ENCODE peak calls at places on chromosomes 6 and 20, in ten cellular contexts. G is IMR-90, T is esophagus squamous epithelium, M is K562, P is tibial nerve, Z is body of pancreas, O is stomach, S is heart left ventricle, I is vagina, K is ovary. N is an unnamed sample.

GRCh38 chr20:20743511-20744169 is 31.2 kb upstream of the RALGAPA2 start:
- DNase-seq in I (no peak), T (no peak), K (peak; percentile 72), Z (peak; percentile 42), P (peak; percentile 23), M (no peak), G (no peak), O (peak; percentile 57), S (peak; percentile 65), N (no peak)

GRCh38 chr6:45001663-45002062 is 326.5 kb upstream of the RUNX2 start:
- DNase-seq in S (no peak), G (no peak), M (no peak), P (no peak), Z (no peak), K (no peak), O (no peak), I (no peak), T (no peak), N (no peak)

GRCh38 chr6:7628479-7628878 is 38.5 kb downstream of the SNRNP48 start:
- DNase-seq in I (no peak), K (no peak), M (no peak), P (no peak), Z (no peak), T (no peak), O (no peak), G (peak; percentile 71), S (no peak), N (no peak)

GRCh38 chr6:41326092-41326491 is 9.3 kb upstream of the NCR2 start:
- DNase-seq in M (no peak), P (no peak), S (no peak), Z (no peak), I (no peak), T (no peak), O (no peak), K (no peak), G (no peak), N (peak; percentile 86)

GRCh38 chr6:23522751-23523527 is 603.1 kb upstream of the NRSN1 start:
- DNase-seq in K (no peak), P (no peak), O (no peak), S (no peak), G (no peak), I (no peak), T (no peak), Z (no peak), M (no peak), N (no peak)

GRCh38 chr6:103081126-103081525 is 1687.6 kb downstream of the GRIK2 start:
- DNase-seq in G (no peak), Z (no peak), I (no peak), K (no peak), M (no peak), P (no peak), S (no peak), O (no peak), T (no peak), N (no peak)

GRCh38 chr6:111057074-111057752 is 30.1 kb upstream of the SLC16A10 start:
- DNase-seq in S (no peak), T (no peak), G (peak; percentile 52), K (no peak), P (no peak), Z (peak; percentile 57), I (no peak), M (peak; percentile 57), O (peak; percentile 36), N (no peak)

GRCh38 chr6:99151634-99152344 is 197.7 kb downstream of the FAXC start:
- DNase-seq in G (peak; percentile 28), T (no peak), Z (peak; percentile 16), M (peak; percentile 47), K (no peak), S (peak; percentile 13), O (peak; percentile 68), I (no peak), P (no peak), N (peak; percentile 55)

GRCh38 chr20:45343867-45344721 is 4.1 kb downstream of the SDC4 start:
- DNase-seq in K (no peak), M (peak; percentile 35), T (no peak), Z (peak; percentile 91), O (peak; percentile 68), I (no peak), S (no peak), G (peak; percentile 93), P (no peak), N (no peak)

GRCh38 chr20:45343445-45343866 is 4.8 kb downstream of the SDC4 start:
- DNase-seq in P (no peak), G (no peak), I (no peak), Z (peak; percentile 90), S (no peak), O (peak; percentile 78), M (peak; percentile 52), T (no peak), K (no peak), N (no peak)

GRCh38 chr20:45346851-45347250 is 1.4 kb downstream of the SDC4 start:
- DNase-seq in Z (no peak), S (no peak), K (no peak), T (no peak), O (no peak), M (no peak), G (no peak), P (no peak), I (no peak), N (no peak)

GRCh38 chr20:45346291-45346718 is 1.9 kb downstream of the SDC4 start:
- DNase-seq in M (peak; percentile 32), O (no peak), I (no peak), S (no peak), Z (no peak), T (no peak), K (no peak), P (no peak), G (no peak), N (no peak)

DNA sequence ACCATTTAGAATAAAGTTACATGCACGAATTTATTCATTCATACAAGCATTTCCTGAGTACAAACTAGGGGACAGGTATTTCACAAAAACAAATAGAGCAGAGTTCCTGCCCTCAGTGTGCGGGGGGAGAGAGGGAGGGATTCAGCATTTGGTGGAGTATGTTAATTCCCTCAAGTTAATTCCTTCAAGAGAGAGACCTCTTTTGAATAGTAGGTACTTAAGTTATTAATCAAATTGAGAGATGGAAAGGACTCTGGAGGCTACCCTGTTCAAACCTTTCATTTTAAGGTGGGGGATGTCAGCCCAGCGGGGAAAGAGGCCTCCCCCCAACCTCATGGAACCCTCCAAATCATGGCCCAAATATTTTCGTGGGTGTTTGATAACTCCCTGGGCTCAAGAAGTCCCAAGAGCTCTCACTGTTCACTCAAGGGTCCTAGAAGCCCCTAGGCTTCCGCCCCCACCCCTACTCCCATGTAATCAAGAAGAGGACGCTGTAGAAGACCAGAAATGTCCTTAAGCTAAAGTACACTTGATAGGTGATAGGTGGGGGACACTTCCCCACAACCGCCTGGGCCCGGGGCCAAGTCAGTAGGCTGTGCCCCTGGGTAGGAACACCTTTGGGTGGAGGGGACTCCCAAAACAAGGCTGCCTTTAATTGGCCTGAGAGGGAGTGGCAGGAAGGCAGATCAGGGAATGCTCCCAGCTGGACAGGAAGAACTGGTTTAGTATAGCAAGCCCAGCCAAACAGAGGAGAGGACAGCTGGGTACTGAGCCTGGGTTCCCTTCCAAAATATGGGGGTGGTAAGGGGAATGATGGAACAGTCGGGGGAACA is 2.9 kb downstream of the SDC4 start:
- DNase-seq in M (no peak), K (no peak), Z (peak; percentile 84), S (peak; percentile 33), P (no peak), G (no peak), O (peak; percentile 82), I (no peak), T (no peak), N (no peak)
- TF ChIP-seq POLR2A in M (no peak), K (no peak), Z (peak; percentile 81), S (no peak), P (no peak), G (no peak), O (no peak), I (no peak), T (peak; percentile 29), N (no peak)

DNA sequence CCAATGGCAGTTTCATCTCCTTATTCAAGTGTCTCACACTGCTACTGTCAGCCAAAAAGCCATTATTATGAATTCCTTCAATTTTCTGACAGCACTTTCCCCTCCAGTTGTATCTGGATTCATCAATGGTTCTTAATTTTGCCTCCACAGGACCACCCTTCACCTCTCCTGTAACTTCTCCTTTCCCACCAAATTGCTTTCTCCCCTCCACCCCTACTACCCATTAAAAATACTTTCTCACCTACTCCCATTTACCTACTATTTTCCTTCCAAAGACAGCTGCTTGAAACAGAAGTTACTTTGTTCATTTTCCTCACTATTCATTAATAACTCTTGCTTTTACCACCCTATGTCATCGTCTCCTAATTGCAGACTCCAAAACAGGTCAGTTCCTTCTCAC is 29.8 kb downstream of the DEK start:
- DNase-seq in K (no peak), P (no peak), T (no peak), Z (no peak), I (no peak), S (no peak), O (no peak), M (no peak), G (no peak), N (no peak)
- H3K9me3 ChIP-seq in K (no peaks in the 10 kb centered on the region), P (peaks cover 14% of the 10 kb centered on the region), T (peaks cover 19% of the 10 kb centered on the region), Z (peaks cover 12% of the 10 kb centered on the region), I (no peaks in the 10 kb centered on the region), S (no peaks in the 10 kb centered on the region), O (peaks cover 22% of the 10 kb centered on the region), M (no peaks in the 10 kb centered on the region), G (peaks cover 4% of the 10 kb centered on the region), N (no peaks in the 10 kb centered on the region)

DNA sequence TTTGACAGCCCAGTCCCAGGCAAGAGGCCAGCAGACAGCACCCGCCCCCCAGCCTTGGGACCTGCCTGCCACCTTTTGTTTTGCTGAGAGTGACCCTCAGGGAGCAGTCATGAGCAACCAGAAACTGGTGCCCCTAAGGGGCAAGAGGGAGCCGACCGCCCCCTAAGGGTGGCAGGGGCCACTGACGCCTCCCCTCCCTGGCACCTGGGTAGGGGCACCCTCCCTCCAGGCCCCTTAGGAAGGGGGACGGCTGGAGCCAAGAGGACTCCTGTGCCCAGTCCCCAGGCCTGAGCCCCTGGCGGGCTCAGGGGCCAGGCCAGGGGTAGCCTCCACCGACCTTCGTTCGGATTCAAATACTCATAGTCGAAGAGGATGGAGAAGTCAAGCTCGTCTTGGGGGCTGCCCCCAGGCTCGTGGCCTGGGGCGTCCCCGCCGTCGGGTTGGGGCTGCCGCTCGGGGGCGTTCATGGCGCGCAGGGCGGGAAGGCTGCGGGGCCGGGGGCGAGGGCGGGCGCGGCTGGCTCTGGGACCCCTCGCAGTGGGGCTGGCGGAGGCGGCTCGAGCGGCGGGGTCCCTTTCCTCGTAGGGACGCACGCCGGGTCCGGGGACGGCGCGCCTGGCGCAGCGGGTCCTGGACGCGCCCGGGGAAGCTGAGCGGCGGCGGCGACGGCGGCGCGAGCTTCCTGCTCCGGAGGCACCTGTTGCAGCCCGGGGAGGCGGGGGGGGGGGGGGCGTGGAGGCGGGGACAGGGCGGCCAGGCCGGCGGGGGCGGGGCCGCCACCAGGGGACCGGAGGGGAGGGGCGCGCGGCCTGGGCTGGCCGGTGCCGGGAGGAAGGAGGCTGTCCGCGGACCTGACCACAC is at the start of gene NFATC2:
- DNase-seq in Z (peak; percentile 65), G (no peak), K (peak; percentile 45), I (no peak), S (peak; percentile 69), M (peak; percentile 99), O (peak; percentile 75), P (no peak), T (no peak), N (no peak)
- TF ChIP-seq POLR2A in Z (no peak), G (no peak), K (no peak), I (no peak), S (no peak), M (no peak), O (no peak), P (no peak), T (no peak), N (no peak)

GRCh38 chr6:164962805-164963204 is 346.6 kb downstream of the C6orf118 start:
- DNase-seq in K (no peak), P (no peak), G (no peak), T (no peak), S (no peak), O (no peak), M (no peak), I (no peak), Z (no peak), N (no peak)

GRCh38 chr6:164967102-164967501 is 342.3 kb downstream of the C6orf118 start:
- DNase-seq in S (no peak), T (no peak), P (no peak), Z (no peak), O (no peak), I (no peak), G (no peak), K (no peak), M (no peak), N (no peak)
- H3K9me3 ChIP-seq in S (no peaks in the 10 kb centered on the region), T (peaks cover 8% of the 10 kb centered on the region), P (no peaks in the 10 kb centered on the region), Z (no peaks in the 10 kb centered on the region), O (peaks cover 13% of the 10 kb centered on the region), I (no peaks in the 10 kb centered on the region), G (peaks cover 18% of the 10 kb centered on the region), K (no peaks in the 10 kb centered on the region), M (no peaks in the 10 kb centered on the region), N (no peaks in the 10 kb centered on the region)

N was measured in esophagus muscularis mucosa.